ENCODE peak calls at places on chromosome 1, in seven cellular contexts. H is neuronal stem cell, M is IMR-90, B is H9, P is mesenchymal stem cell, V is H1, Y is trophoblast cell. S is an unnamed sample. For H3K79me1, the result is how much of the 10 kb centered on the place peaks cover.

GRCh38 chr1:8347635-8348034 is 29.7 kb downstream of the SLC45A1 start:
- DNase-seq in B (no peak), P (no peak), H (no peak), M (no peak), V (no peak), Y (peak), S (no peak)

GRCh38 chr1:101316801-101317200 is 80.0 kb downstream of the S1PR1 start:
- DNase-seq in M (no peak), H (no peak), B (no peak), P (no peak), Y (no peak), V (no peak), S (no peak)

GRCh38 chr1:108141604-108142003 is 58.5 kb downstream of the SLC25A24 start:
- DNase-seq in V (no peak), P (peak), Y (no peak), H (no peak), B (no peak), M (peak), S (no peak)

GRCh38 chr1:205259361-205259832 is 31.7 kb downstream of the TMCC2 start:
- DNase-seq in P (peak), M (peak), V (no peak), Y (no peak), B (no peak), H (no peak), S (no peak)

GRCh38 chr1:206117151-206117948 is at the start of gene AVPR1B:
- DNase-seq in M (peak), H (peak), B (peak), V (peak), Y (peak), P (peak), S (peak)

GRCh38 chr1:51612349-51612982 is 4.4 kb upstream of the OSBPL9 start:
- DNase-seq in M (peak), Y (peak), B (no peak), P (peak), V (no peak), H (no peak), S (no peak)

GRCh38 chr1:68013351-68013750 is 37.1 kb downstream of the DIRAS3 start:
- DNase-seq in Y (no peak), H (no peak), P (no peak), B (no peak), M (no peak), V (no peak), S (no peak)

GRCh38 chr1:196317535-196318522 is 290.4 kb downstream of the KCNT2 start:
- DNase-seq in B (no peak), M (peak), V (no peak), H (peak), Y (peak), P (peak), S (peak)

GRCh38 chr1:209105769-209106168 is 477.7 kb upstream of the CAMK1G start:
- DNase-seq in M (no peak), P (no peak), Y (no peak), B (no peak), H (no peak), V (no peak), S (no peak)

GRCh38 chr1:1122981-1123480 is 7.1 kb upstream of the C1orf159 start:
- DNase-seq in B (no peak), H (no peak), P (peak), M (no peak), Y (peak), V (peak), S (peak)
- H3K79me1 ChIP-seq in B (under half), H (under half), P (under half), M (under half), Y (under half), V (under half), S (under half)

GRCh38 chr1:167612583-167612982 is 17.4 kb upstream of the RCSD1 start:
- DNase-seq in V (no peak), P (no peak), M (no peak), H (no peak), Y (no peak), B (no peak), S (no peak)

GRCh38 chr1:167612986-167613385 is 17.0 kb upstream of the RCSD1 start:
- DNase-seq in Y (no peak), V (no peak), M (no peak), H (no peak), P (no peak), B (no peak), S (no peak)

GRCh38 chr1:167616521-167616920 is 13.5 kb upstream of the RCSD1 start:
- DNase-seq in B (no peak), V (no peak), Y (no peak), H (no peak), P (no peak), M (no peak), S (no peak)

GRCh38 chr1:167614851-167615250 is 15.2 kb upstream of the RCSD1 start:
- DNase-seq in H (no peak), V (no peak), P (no peak), M (no peak), Y (no peak), B (no peak), S (no peak)

DNA sequence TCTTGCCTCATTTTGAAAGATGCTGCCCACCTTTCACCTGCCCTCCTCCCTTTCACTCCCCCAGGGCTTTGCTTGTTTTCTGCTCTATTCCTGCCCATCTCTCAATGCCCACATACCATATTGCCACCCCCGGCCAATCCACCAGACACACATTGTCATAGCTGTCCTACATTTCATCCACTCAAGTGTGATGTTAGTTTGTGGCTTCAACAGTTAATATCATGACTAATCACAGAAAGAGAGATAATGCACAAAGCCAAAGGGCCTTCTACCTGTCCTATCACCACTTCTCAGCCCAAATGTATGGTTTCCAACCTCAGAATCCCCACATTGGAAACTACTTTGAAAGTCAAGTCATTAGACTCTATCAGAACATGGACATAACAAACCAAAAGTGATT is 18.0 kb upstream of the RCSD1 start:
- DNase-seq in P (no peak), Y (no peak), V (no peak), B (no peak), M (no peak), H (no peak), S (no peak)
- H2BK120ac ChIP-seq in P (no peak), Y (no peak), V (no peak), B (no peak), M (no peak), H (no peak), S (no peak)

GRCh38 chr1:6788946-6789345 is 3.7 kb downstream of the CAMTA1 start:
- DNase-seq in P (no peak), H (no peak), M (no peak), V (no peak), B (no peak), Y (no peak), S (no peak)

GRCh38 chr1:6794164-6794563 is 8.9 kb downstream of the CAMTA1 start:
- DNase-seq in Y (no peak), V (no peak), P (peak), M (peak), B (no peak), H (no peak), S (peak)

GRCh38 chr1:6785721-6786505 is 659 bp downstream of the CAMTA1 start:
- DNase-seq in V (peak), P (peak), B (peak), M (peak), H (peak), Y (no peak), S (peak)

GRCh38 chr1:6785318-6785712 is at the start of gene CAMTA1:
- DNase-seq in M (no peak), P (no peak), B (no peak), Y (no peak), H (no peak), V (peak), S (no peak)

DNA sequence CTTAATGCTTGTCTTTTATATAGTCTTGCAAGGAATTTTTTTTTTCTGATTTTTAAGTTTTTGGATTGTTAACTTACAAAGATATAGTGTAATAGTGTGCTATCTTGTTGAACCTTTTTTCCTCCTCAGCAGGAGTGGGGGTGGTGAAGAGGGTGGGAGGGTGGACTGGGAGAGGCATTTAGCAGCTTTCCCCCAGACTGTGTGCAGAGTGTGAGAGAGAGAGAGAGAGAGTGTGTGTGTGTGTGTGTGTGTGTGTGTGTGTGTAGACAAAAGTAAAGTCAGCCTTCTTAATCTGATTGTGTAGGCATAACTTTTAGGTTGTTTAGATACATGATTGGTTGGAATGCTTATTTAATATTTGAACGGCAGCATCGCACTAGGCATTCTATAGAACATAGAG is 4.9 kb downstream of the CAMTA1 start:
- DNase-seq in H (no peak), V (no peak), B (no peak), Y (no peak), P (no peak), M (no peak), S (no peak)
- H3K79me1 ChIP-seq in H (under half), V (under half), B (under half), Y (under half), P (under half), M (under half), S (under half)

GRCh38 chr1:246306415-246307037 is 200.6 kb downstream of the SMYD3 start:
- DNase-seq in P (peak), H (no peak), Y (no peak), V (no peak), B (no peak), M (peak), S (peak)
- H2BK120ac ChIP-seq in P (no peak), H (no peak), Y (no peak), V (no peak), B (no peak), M (no peak), S (no peak)

GRCh38 chr1:197666769-197667285 is 108.5 kb downstream of the DENND1B start:
- DNase-seq in Y (no peak), V (no peak), H (no peak), B (no peak), P (no peak), M (no peak), S (no peak)

GRCh38 chr1:197659175-197659574 is 116.1 kb downstream of the DENND1B start:
- DNase-seq in V (no peak), M (no peak), H (no peak), P (no peak), B (no peak), Y (no peak), S (no peak)

GRCh38 chr1:197660389-197660788 is 114.9 kb downstream of the DENND1B start:
- DNase-seq in P (no peak), H (no peak), Y (no peak), M (no peak), V (no peak), B (no peak), S (no peak)

GRCh38 chr1:197664391-197664790 is 110.9 kb downstream of the DENND1B start:
- DNase-seq in P (no peak), H (no peak), V (no peak), B (no peak), Y (no peak), M (no peak), S (no peak)

DNA sequence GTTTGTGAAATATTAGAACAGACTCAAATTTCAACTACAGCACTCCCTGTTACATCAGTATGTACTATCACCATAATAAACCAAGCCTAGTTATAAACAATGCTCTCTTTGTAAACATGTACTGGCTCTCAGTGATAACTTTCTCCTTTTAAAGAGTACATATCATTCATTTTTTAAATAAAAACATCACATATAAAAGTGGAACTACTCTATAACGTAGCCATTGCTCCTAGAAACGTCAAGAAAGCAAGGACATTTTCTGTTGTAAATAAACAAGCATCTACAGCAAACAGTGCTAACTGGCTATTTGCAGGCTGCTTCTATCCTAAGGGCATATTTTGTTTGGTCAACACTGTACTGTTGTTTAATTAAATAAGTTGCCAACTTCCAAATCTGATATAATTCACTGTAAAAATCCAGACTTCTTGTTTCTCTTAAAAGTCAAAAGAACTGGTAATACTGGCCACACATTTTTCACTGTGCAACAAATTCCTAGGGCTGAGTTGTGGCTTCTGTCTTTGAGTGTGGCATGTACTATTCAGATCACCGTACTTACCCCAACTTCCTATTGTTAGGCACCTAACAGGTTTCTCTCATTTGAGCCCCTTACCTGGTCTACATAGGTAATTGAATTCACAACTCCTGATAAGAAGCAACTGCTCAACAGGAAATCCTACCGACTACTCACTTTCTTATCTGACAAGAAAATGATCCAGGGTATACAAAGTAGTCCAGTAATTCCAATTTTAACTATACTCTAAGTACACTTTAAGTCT is 111.9 kb downstream of the DENND1B start:
- DNase-seq in P (peak), H (no peak), Y (no peak), V (no peak), M (no peak), B (no peak), S (peak)
- H3K79me1 ChIP-seq in P (under half), H (under half), Y (under half), V (under half), M (under half), B (under half), S (under half)

GRCh38 chr1:212471286-212471685 is 38.6 kb downstream of the NENF start:
- DNase-seq in B (no peak), H (no peak), M (no peak), V (no peak), Y (no peak), P (no peak), S (no peak)
- H2BK120ac ChIP-seq in B (no peak), H (no peak), M (no peak), V (no peak), Y (no peak), P (no peak), S (no peak)

GRCh38 chr1:27499142-27499541 is 9.2 kb upstream of the WASF2 start:
- DNase-seq in M (no peak), P (no peak), V (no peak), H (no peak), B (no peak), Y (no peak), S (no peak)
- H3K79me1 ChIP-seq in M (under half), P (under half), V (under half), H (under half), B (under half), Y (under half), S (under half)

GRCh38 chr1:35120458-35121133 is 41.4 kb downstream of the ZMYM1 start:
- DNase-seq in Y (peak), M (peak), H (no peak), P (no peak), B (peak), V (peak), S (no peak)
- H2BK120ac ChIP-seq in Y (no peak), M (no peak), H (no peak), P (no peak), B (no peak), V (no peak), S (no peak)

DNA sequence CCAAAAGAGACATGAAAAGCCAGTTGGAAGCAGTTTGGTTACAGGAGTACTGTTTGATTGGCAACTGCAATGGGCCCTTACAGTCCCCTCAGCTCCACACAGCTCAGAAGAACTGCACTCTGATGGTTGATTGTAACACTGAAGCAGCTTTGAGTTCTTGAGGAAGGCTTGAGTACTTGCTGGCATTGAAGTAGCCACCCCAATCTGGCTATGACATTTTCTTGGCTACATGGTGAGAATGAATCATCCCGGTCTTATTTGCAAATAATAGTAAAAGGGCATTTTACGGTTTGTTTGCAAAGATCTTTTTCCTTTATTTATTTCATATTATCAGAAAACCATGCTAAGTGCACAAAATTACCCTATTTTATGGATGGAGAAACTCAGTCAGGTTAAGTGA is 159.7 kb upstream of the BEND5 start:
- DNase-seq in M (no peak), V (no peak), Y (no peak), H (no peak), B (no peak), P (no peak), S (no peak)
- H3K79me1 ChIP-seq in M (under half), V (under half), Y (under half), H (under half), B (under half), P (under half), S (under half)

DNA sequence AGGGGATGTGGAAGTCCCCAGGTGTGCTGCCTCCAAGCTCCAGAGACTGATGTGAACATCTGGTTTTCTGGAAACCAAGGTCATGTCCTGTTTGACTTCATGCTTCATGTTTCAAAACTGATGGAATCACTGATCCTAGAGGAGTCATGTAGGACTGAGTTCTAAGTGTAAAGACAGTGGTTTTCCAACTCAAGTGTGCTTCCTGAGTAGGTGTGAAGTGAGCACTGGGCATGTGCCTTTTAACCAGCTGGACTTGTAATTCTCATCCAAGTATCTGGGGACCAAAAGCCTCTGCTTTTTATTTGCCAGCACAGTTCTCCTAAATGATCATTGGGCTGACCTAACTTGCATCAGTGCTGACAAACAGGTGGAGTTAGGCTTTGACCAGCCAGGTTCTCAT is 36.9 kb downstream of the ABCA4 start:
- DNase-seq in M (no peak), H (no peak), V (no peak), P (no peak), B (no peak), Y (no peak), S (no peak)
- H2BK120ac ChIP-seq in M (peak), H (no peak), V (no peak), P (no peak), B (no peak), Y (no peak), S (no peak)

S was measured in mesendoderm.